ENCODE peak calls at places on chromosomes 11 and 22, in four cellular contexts. R is SJSA1, X is iPS DF 19.7, H is MM.1S. C is an unnamed sample.

GRCh38 chr11:65777241-65777640 is 3.5 kb downstream of the AP5B1 start:
- DNase-seq in R (no peak), X (no peak), H (no peak), C (no peak)

GRCh38 chr11:66546368-66546965 is at the start of gene ACTN3:
- DNase-seq in R (no peak), X (peak; percentile 50), H (no peak), C (no peak)

GRCh38 chr11:46380340-46381045 is 976 bp upstream of the MDK start:
- DNase-seq in R (peak; percentile 67), X (no peak), H (peak; percentile 41), C (peak; percentile 40)

GRCh38 chr11:129862123-129862522 is 33.3 kb downstream of the NFRKB start:
- DNase-seq in R (no peak), X (no peak), H (no peak), C (no peak)

GRCh38 chr11:110000045-110000502 is 93.1 kb upstream of the ZC3H12C start:
- DNase-seq in R (peak; percentile 66), X (no peak), H (no peak), C (peak; percentile 20)

GRCh38 chr22:50062509-50063135 is 4.5 kb upstream of the TTLL8 start:
- DNase-seq in R (no peak), X (no peak), H (no peak), C (no peak)

GRCh38 chr22:24848559-24849168 is 42.7 kb downstream of the SGSM1 start:
- DNase-seq in R (no peak), X (no peak), H (no peak), C (no peak)

GRCh38 chr11:73121692-73122091 is 20.4 kb downstream of the FCHSD2 start:
- DNase-seq in R (no peak), X (no peak), H (no peak), C (no peak)

GRCh38 chr22:29663230-29663826 is 56.5 kb upstream of the CABP7 start:
- DNase-seq in R (no peak), X (no peak), H (no peak), C (no peak)

GRCh38 chr11:19679952-19680823 is 32.4 kb upstream of the NAV2 start:
- DNase-seq in R (peak; percentile 93), X (no peak), H (no peak), C (no peak)

C was measured in NAMALWA.